ENCODE peak calls at places on chromosomes 6 and 20, in seven cellular contexts. V, D, X, H, Q, G and M are unnamed samples.

GRCh38 chr6:145735356-145736165 is at the start of gene EPM2A:
- DNase-seq in Q (peak), D (peak), G (peak), V (peak), X (peak), H (peak), M (peak)

GRCh38 chr6:151352410-151353399 is 38.7 kb downstream of the ZBTB2 start:
- DNase-seq in V (no peak), Q (no peak), D (no peak), G (no peak), H (no peak), X (no peak), M (no peak)

GRCh38 chr6:24874776-24875175 is 61.0 kb downstream of the RIPOR2 start:
- DNase-seq in H (no peak), D (no peak), G (no peak), V (no peak), Q (peak), X (no peak), M (no peak)

GRCh38 chr6:164286021-164286420 is 871.5 kb downstream of the QKI start:
- DNase-seq in D (no peak), G (no peak), H (no peak), Q (no peak), V (no peak), X (no peak), M (no peak)

GRCh38 chr20:33555755-33556154 is 65.9 kb downstream of the CBFA2T2 start:
- DNase-seq in G (no peak), Q (no peak), X (no peak), D (no peak), H (no peak), V (no peak), M (no peak)

GRCh38 chr6:154512214-154512613 is 1.7 kb upstream of the CNKSR3 start:
- DNase-seq in G (no peak), H (no peak), X (no peak), V (no peak), D (no peak), Q (no peak), M (no peak)

GRCh38 chr20:24950836-24951525 is 1.9 kb downstream of the CST7 start:
- DNase-seq in V (no peak), G (no peak), H (peak), D (no peak), X (no peak), Q (no peak), M (no peak)

GRCh38 chr6:125363360-125364121 is 61.8 kb upstream of the HDDC2 start:
- DNase-seq in H (peak), D (peak), Q (peak), V (peak), G (no peak), X (no peak), M (no peak)

GRCh38 chr20:50488236-50488806 is 21.9 kb upstream of the PTPN1 start:
- DNase-seq in D (no peak), X (no peak), Q (no peak), H (no peak), V (no peak), G (no peak), M (no peak)

GRCh38 chr6:142195862-142196536 is 48.9 kb downstream of the VTA1 start:
- DNase-seq in V (no peak), G (no peak), Q (no peak), D (no peak), X (no peak), H (no peak), M (no peak)

GRCh38 chr6:111201155-111201554 is 113.9 kb downstream of the SLC16A10 start:
- DNase-seq in H (no peak), G (no peak), D (no peak), V (no peak), X (no peak), Q (peak), M (peak)

GRCh38 chr6:26234421-26235239 is 130.4 kb upstream of the BTN3A2 start:
- DNase-seq in V (no peak), X (peak), Q (peak), G (peak), H (peak), D (peak), M (no peak)

GRCh38 chr6:82506526-82506925 is 142.9 kb downstream of the TPBG start:
- DNase-seq in G (no peak), H (no peak), Q (no peak), V (no peak), D (no peak), X (peak), M (no peak)

GRCh38 chr6:44228836-44229235 is 5.4 kb downstream of the SLC29A1 start:
- DNase-seq in Q (no peak), X (no peak), G (no peak), H (no peak), V (no peak), D (no peak), M (no peak)

GRCh38 chr6:113909224-113909856 is 52.2 kb downstream of the MARCKS start:
- DNase-seq in V (no peak), Q (peak), H (no peak), X (peak), D (peak), G (peak), M (no peak)

GRCh38 chr20:41533537-41534136 is 84.5 kb downstream of the CHD6 start:
- DNase-seq in Q (no peak), X (no peak), D (no peak), G (no peak), H (no peak), V (no peak), M (no peak)
- TF ChIP-seq EP300 in Q (no peak), X (no peak), D (no peak), G (no peak), H (no peak), V (no peak), M (no peak)

DNA sequence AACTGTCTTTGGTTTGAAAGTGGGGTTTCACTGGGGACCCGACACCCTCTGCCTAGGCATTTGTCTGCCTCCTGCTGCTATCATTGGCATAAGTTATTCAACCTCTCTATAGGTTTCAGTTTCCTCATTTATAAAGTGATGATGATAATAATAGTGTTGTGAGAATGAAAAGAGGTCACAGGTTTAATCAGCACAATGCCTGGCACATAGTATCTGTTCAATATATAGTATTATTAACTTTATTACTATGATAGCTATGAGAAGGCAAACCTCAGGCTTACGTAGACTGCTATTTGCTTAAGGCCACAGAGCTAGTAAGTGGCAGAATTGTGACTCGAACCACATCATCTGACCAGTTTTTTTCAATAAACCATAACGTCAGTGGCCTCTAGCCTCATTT is 256.8 kb downstream of the CDKAL1 start:
- DNase-seq in H (no peak), X (no peak), D (no peak), V (no peak), G (no peak), Q (no peak), M (no peak)
- TF ChIP-seq EP300 in H (no peak), X (no peak), D (no peak), V (no peak), G (no peak), Q (no peak), M (no peak)

GRCh38 chr6:89081423-89082322 is 1.1 kb downstream of the PNRC1 start:
- DNase-seq in X (peak), Q (peak), H (peak), G (peak), D (peak), V (peak), M (peak)
- TF ChIP-seq EP300 in X (peak), Q (peak), H (peak), G (no peak), D (peak), V (peak), M (peak)

GRCh38 chr20:56786503-56786902 is 157.4 kb downstream of the TFAP2C start:
- DNase-seq in X (peak), Q (no peak), V (no peak), D (no peak), H (peak), G (no peak), M (no peak)
- TF ChIP-seq EP300 in X (no peak), Q (no peak), V (no peak), D (no peak), H (peak), G (no peak), M (no peak)

GRCh38 chr6:149239573-149240209 is 77.8 kb upstream of the TAB2 start:
- DNase-seq in G (no peak), H (no peak), X (no peak), V (no peak), Q (no peak), D (no peak), M (no peak)
- TF ChIP-seq EP300 in G (no peak), H (no peak), X (no peak), V (no peak), Q (no peak), D (no peak), M (no peak)